ENCODE peak calls at places on chromosomes 16 and 17, in six cellular contexts. G is NCI-H2081, H is lower leg skin, V is A549, U is mucosa of gallbladder, Q is T-helper 1 cell. T is an unnamed sample.

GRCh38 chr16:2598133-2598641 is 60.4 kb downstream of the PDPK1 start:
- DNase-seq in U (no peak), H (peak), Q (no peak), G (no peak), V (no peak), T (no peak)

GRCh38 chr17:6096201-6097004 is 26.2 kb downstream of the WSCD1 start:
- DNase-seq in Q (no peak), U (no peak), V (no peak), G (no peak), H (no peak), T (no peak)

GRCh38 chr16:30127994-30128393 is 5.0 kb upstream of the MAPK3 start:
- DNase-seq in H (no peak), V (no peak), U (no peak), G (no peak), Q (no peak), T (no peak)

GRCh38 chr16:87457724-87458423 is 35.0 kb downstream of the ZCCHC14 start:
- DNase-seq in G (no peak), H (no peak), Q (no peak), U (no peak), V (no peak), T (peak)

GRCh38 chr17:80111702-80112470 is 10.5 kb downstream of the GAA start:
- DNase-seq in Q (no peak), G (no peak), U (no peak), H (peak), V (peak), T (no peak)

GRCh38 chr17:81035389-81036127 is 607 bp downstream of the BAIAP2 start:
- DNase-seq in H (no peak), U (no peak), Q (no peak), G (no peak), V (no peak), T (no peak)

GRCh38 chr17:57471941-57472368 is 215.6 kb downstream of the MSI2 start:
- DNase-seq in V (no peak), U (no peak), H (no peak), Q (no peak), G (no peak), T (no peak)

GRCh38 chr17:2282297-2282873 is 21.2 kb downstream of the SMG6 start:
- DNase-seq in H (no peak), V (peak), G (peak), Q (no peak), U (no peak), T (peak)

GRCh38 chr17:9174779-9175574 is 153.7 kb downstream of the NTN1 start:
- DNase-seq in V (no peak), Q (no peak), H (no peak), U (no peak), G (no peak), T (no peak)

T was measured in astrocyte of the spinal cord.